ENCODE peak calls at places on chromosomes 4 and X, in five cellular contexts. Q, G, A, H and O are unnamed samples.

GRCh38 chrX:107659768-107660167 is 31.5 kb downstream of the PRPS1 start:
- DNase-seq in Q (no peak), G (peak), A (peak), H (peak), O (peak)

GRCh38 chr4:73468170-73468569 is 13.4 kb upstream of the AFM start:
- DNase-seq in Q (no peak), G (no peak), A (no peak), H (no peak), O (no peak)

GRCh38 chr4:25068386-25068785 is 37.6 kb upstream of the LGI2 start:
- DNase-seq in Q (no peak), G (no peak), A (no peak), H (no peak), O (no peak)

GRCh38 chrX:2654436-2655340 is 36.4 kb upstream of the CD99 start:
- DNase-seq in Q (no peak), G (no peak), A (no peak), H (no peak), O (no peak)

GRCh38 chr4:71235321-71236206 is 103.3 kb upstream of the SLC4A4 start:
- DNase-seq in Q (no peak), G (no peak), A (no peak), H (no peak), O (no peak)

GRCh38 chrX:810186-810585 is 179.6 kb downstream of the SHOX start:
- DNase-seq in Q (no peak), G (no peak), A (no peak), H (no peak), O (no peak)

GRCh38 chrX:152896450-152896849 is 1.4 kb upstream of the ZNF185 start:
- DNase-seq in Q (no peak), G (peak), A (no peak), H (no peak), O (peak)

GRCh38 chr4:8706221-8707044 is 113.9 kb downstream of the CPZ start:
- DNase-seq in Q (no peak), G (no peak), A (no peak), H (no peak), O (no peak)

GRCh38 chr4:7814451-7814850 is 125.2 kb downstream of the AFAP1 start:
- DNase-seq in Q (no peak), G (no peak), A (no peak), H (no peak), O (no peak)

GRCh38 chr4:184636897-184637296 is 12.3 kb downstream of the CASP3 start:
- DNase-seq in Q (no peak), G (no peak), A (no peak), H (no peak), O (no peak)

GRCh38 chr4:102734591-102735385 is 26.0 kb downstream of the MANBA start:
- DNase-seq in Q (no peak), G (peak), A (peak), H (no peak), O (peak)

GRCh38 chr4:128275351-128275750 is 12.3 kb downstream of the PGRMC2 start:
- DNase-seq in Q (no peak), G (peak), A (no peak), H (no peak), O (no peak)

GRCh38 chrX:69968956-69969355 is 80.8 kb downstream of the AWAT2 start:
- DNase-seq in Q (no peak), G (no peak), A (no peak), H (no peak), O (no peak)

GRCh38 chr4:128979934-128980333 is 113.4 kb downstream of the SCLT1 start:
- DNase-seq in Q (peak), G (peak), A (no peak), H (no peak), O (no peak)

GRCh38 chrX:19190902-19191301 is 68.6 kb upstream of the ADGRG2 start:
- DNase-seq in Q (no peak), G (no peak), A (no peak), H (no peak), O (no peak)

GRCh38 chrX:46840946-46841740 is 4.3 kb downstream of the RP2 start:
- DNase-seq in Q (no peak), G (peak), A (no peak), H (no peak), O (no peak)

GRCh38 chr4:103099691-103100392 is at the start of gene BDH2:
- DNase-seq in Q (peak), G (peak), A (peak), H (peak), O (peak)

GRCh38 chr4:155757745-155758265 is 1.0 kb upstream of the GUCY1B1 start:
- DNase-seq in Q (no peak), G (no peak), A (no peak), H (no peak), O (no peak)

GRCh38 chr4:40838742-40839141 is 89.0 kb downstream of the NSUN7 start:
- DNase-seq in Q (no peak), G (no peak), A (no peak), H (no peak), O (no peak)
- TF ChIP-seq CTCF in Q (no peak), G (no peak), A (no peak), H (no peak), O (no peak)

DNA sequence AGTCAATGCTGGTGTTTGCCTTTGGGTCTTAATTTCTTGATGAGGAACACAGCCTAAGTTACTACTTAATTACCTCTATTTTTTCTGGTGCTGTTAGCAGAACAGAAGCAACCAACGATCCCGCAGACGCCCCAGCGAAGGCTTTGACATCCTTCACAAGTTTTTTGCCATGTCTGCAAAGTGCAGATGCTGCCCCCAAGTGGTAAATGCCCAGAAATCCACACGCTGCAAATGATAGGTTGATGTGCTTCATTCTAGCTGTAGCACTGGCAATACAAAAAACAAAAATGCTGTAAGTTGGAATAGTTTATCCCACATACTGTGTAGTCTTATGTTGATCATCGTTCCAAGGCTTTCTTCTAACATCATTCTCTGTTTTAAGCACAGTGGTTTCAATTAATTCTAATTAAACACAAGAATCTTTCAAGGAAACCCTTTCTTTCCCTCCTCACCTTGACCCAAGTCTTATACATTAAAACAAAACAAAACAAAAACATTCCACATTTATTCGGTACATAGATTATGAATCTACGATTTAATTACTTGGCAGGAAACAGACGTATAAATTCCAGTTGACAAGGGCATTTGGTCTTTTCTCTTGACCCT is 1.2 kb downstream of the PNPLA4 start:
- DNase-seq in Q (peak), G (peak), A (peak), H (peak), O (peak)
- TF ChIP-seq CTCF in Q (peak), G (peak), A (peak), H (peak), O (peak)

DNA sequence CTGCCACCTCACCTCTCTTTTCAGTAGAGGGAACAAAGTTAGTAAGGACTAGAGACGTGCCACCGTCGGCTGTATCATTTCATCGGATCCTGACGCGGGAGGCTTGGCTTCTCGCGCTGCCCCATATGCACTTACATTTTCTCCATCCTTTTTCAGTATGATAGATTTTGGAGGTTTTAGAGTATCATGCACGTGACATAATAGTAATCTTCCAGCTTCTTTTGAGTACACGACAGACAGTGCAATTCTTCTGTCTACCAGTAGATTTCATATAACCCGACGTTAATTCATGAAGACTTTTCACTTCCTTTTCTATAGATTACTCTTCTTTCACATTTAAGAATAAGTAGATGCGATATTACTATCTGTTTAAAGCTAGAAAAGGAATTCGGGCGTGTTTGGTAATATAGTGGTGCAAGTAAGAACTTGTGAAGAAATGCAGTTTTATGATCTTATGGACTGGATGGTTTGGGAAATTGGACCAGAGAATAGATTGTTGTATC is 995 bp downstream of the CDS1 start:
- DNase-seq in Q (no peak), G (peak), A (peak), H (no peak), O (peak)
- TF ChIP-seq CTCF in Q (no peak), G (no peak), A (no peak), H (no peak), O (no peak)

GRCh38 chrX:6693051-6693450 is 158.1 kb upstream of the VCX3A start:
- DNase-seq in Q (no peak), G (no peak), A (no peak), H (peak), O (no peak)

GRCh38 chrX:6695717-6696116 is 160.8 kb upstream of the VCX3A start:
- DNase-seq in Q (no peak), G (no peak), A (no peak), H (no peak), O (no peak)

DNA sequence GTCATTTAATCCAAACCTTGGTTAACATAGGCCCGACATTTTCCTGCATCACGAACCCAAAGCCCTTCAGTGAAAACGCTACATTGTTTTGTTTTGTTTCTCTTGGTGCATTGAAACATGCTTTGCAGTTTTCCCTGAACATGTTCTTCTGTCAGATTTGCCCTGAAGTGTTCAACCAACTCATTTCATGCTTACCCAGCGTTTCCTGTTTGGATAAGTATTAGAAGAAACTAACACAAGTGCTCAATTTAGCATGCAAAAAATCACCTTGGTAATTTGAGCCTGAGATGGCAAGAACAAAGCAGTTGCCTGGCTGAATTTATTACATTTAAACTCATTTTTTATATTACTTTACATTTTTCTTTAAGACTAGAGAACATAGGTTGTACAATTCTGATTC is 160.1 kb upstream of the VCX3A start:
- DNase-seq in Q (no peak), G (peak), A (no peak), H (no peak), O (no peak)
- TF ChIP-seq CTCF in Q (no peak), G (no peak), A (no peak), H (no peak), O (no peak)

GRCh38 chr4:105970371-105970770 is 75.1 kb downstream of the NPNT start:
- DNase-seq in Q (no peak), G (no peak), A (no peak), H (no peak), O (no peak)

GRCh38 chr4:105969575-105969974 is 74.3 kb downstream of the NPNT start:
- DNase-seq in Q (no peak), G (no peak), A (no peak), H (no peak), O (no peak)

GRCh38 chr4:105976913-105977312 is 81.6 kb downstream of the NPNT start:
- DNase-seq in Q (no peak), G (no peak), A (no peak), H (no peak), O (no peak)

GRCh38 chr4:105971032-105971431 is 75.8 kb downstream of the NPNT start:
- DNase-seq in Q (no peak), G (no peak), A (no peak), H (no peak), O (no peak)

GRCh38 chr4:105972946-105973621 is 77.8 kb downstream of the NPNT start:
- DNase-seq in Q (no peak), G (no peak), A (no peak), H (no peak), O (no peak)
- TF ChIP-seq CTCF in Q (no peak), G (no peak), A (no peak), H (no peak), O (no peak)

GRCh38 chr4:151721466-151721865 is 39.3 kb downstream of the GATB start:
- DNase-seq in Q (no peak), G (no peak), A (no peak), H (no peak), O (peak)

GRCh38 chr4:151727365-151727764 is 33.4 kb downstream of the GATB start:
- DNase-seq in Q (no peak), G (peak), A (no peak), H (no peak), O (no peak)

GRCh38 chr4:151728679-151729078 is 32.1 kb downstream of the GATB start:
- DNase-seq in Q (no peak), G (no peak), A (no peak), H (no peak), O (no peak)

GRCh38 chr4:151730003-151730559 is 30.7 kb downstream of the GATB start:
- DNase-seq in Q (no peak), G (peak), A (no peak), H (no peak), O (no peak)

GRCh38 chr4:151725087-151725486 is 35.7 kb downstream of the GATB start:
- DNase-seq in Q (no peak), G (no peak), A (no peak), H (no peak), O (no peak)
- TF ChIP-seq CTCF in Q (no peak), G (no peak), A (no peak), H (no peak), O (no peak)